ENCODE peak calls at places on chromosomes 1 and 21, in eight cellular contexts. One of them, this sample, is unnamed.

GRCh38 chr21:45994738-45995685 is 13.4 kb downstream of the COL6A1 start:
- DNase-seq in memory B cell: peak; percentile 2
- DNase-seq in IMR-90: no peak
- DNase-seq in ELR: no peak
- DNase-seq in stomach: no peak
- DNase-seq in lower lobe of right lung: peak; percentile 39
- DNase-seq in activated CD4-positive, alpha-beta T cell treated with anti-CD3 and anti-CD28 coated beads, Interleukin-2, amount 50 U/mL, for 4 hours: no peak
- DNase-seq in fibroblast of the conjunctiva: no peak
- DNase-seq in this sample: peak; percentile 92

GRCh38 chr1:153833171-153833570 is 58.0 kb downstream of the SLC27A3 start:
- DNase-seq in activated CD4-positive, alpha-beta T cell treated with anti-CD3 and anti-CD28 coated beads, Interleukin-2, amount 50 U/mL, for 4 hours: no peak
- DNase-seq in fibroblast of the conjunctiva: no peak
- DNase-seq in stomach: no peak
- DNase-seq in lower lobe of right lung: no peak
- DNase-seq in IMR-90: no peak
- DNase-seq in ELR: no peak
- DNase-seq in memory B cell: no peak
- DNase-seq in this sample: no peak

GRCh38 chr1:244049142-244049968 is 1.7 kb upstream of the ZBTB18 start:
- DNase-seq in stomach: no peak
- DNase-seq in ELR: peak; percentile 57
- DNase-seq in IMR-90: no peak
- DNase-seq in fibroblast of the conjunctiva: no peak
- DNase-seq in memory B cell: peak; percentile 62
- DNase-seq in lower lobe of right lung: peak; percentile 63
- DNase-seq in activated CD4-positive, alpha-beta T cell treated with anti-CD3 and anti-CD28 coated beads, Interleukin-2, amount 50 U/mL, for 4 hours: peak; percentile 12
- DNase-seq in this sample: peak; percentile 96

GRCh38 chr1:226444901-226445300 is 37.0 kb upstream of the PARP1 start:
- DNase-seq in ELR: no peak
- DNase-seq in fibroblast of the conjunctiva: no peak
- DNase-seq in memory B cell: peak; percentile 27
- DNase-seq in activated CD4-positive, alpha-beta T cell treated with anti-CD3 and anti-CD28 coated beads, Interleukin-2, amount 50 U/mL, for 4 hours: peak; percentile 27
- DNase-seq in lower lobe of right lung: no peak
- DNase-seq in IMR-90: no peak
- DNase-seq in stomach: peak; percentile 29
- DNase-seq in this sample: no peak

GRCh38 chr21:45596704-45597318 is 46.7 kb upstream of the PCBP3 start:
- DNase-seq in IMR-90: peak; percentile 28
- DNase-seq in activated CD4-positive, alpha-beta T cell treated with anti-CD3 and anti-CD28 coated beads, Interleukin-2, amount 50 U/mL, for 4 hours: peak; percentile 84
- DNase-seq in lower lobe of right lung: peak; percentile 87
- DNase-seq in memory B cell: peak; percentile 87
- DNase-seq in ELR: peak; percentile 60
- DNase-seq in fibroblast of the conjunctiva: no peak
- DNase-seq in stomach: peak; percentile 81
- DNase-seq in this sample: peak; percentile 92

GRCh38 chr1:171794085-171794484 is 12.6 kb downstream of the METTL13 start:
- DNase-seq in lower lobe of right lung: no peak
- DNase-seq in activated CD4-positive, alpha-beta T cell treated with anti-CD3 and anti-CD28 coated beads, Interleukin-2, amount 50 U/mL, for 4 hours: peak; percentile 30
- DNase-seq in memory B cell: no peak
- DNase-seq in stomach: no peak
- DNase-seq in ELR: peak; percentile 95
- DNase-seq in IMR-90: peak; percentile 85
- DNase-seq in fibroblast of the conjunctiva: no peak
- DNase-seq in this sample: peak; percentile 77

GRCh38 chr1:208595745-208596144 is 351.6 kb upstream of the PLXNA2 start:
- DNase-seq in ELR: peak; percentile 45
- DNase-seq in stomach: no peak
- DNase-seq in memory B cell: no peak
- DNase-seq in lower lobe of right lung: no peak
- DNase-seq in fibroblast of the conjunctiva: peak; percentile 36
- DNase-seq in activated CD4-positive, alpha-beta T cell treated with anti-CD3 and anti-CD28 coated beads, Interleukin-2, amount 50 U/mL, for 4 hours: no peak
- DNase-seq in IMR-90: peak; percentile 7
- DNase-seq in this sample: no peak

GRCh38 chr1:167776616-167777252 is 55.0 kb downstream of the MPZL1 start:
- DNase-seq in ELR: no peak
- DNase-seq in lower lobe of right lung: no peak
- DNase-seq in stomach: no peak
- DNase-seq in memory B cell: no peak
- DNase-seq in fibroblast of the conjunctiva: no peak
- DNase-seq in activated CD4-positive, alpha-beta T cell treated with anti-CD3 and anti-CD28 coated beads, Interleukin-2, amount 50 U/mL, for 4 hours: no peak
- DNase-seq in IMR-90: no peak
- DNase-seq in this sample: no peak

GRCh38 chr1:232844791-232845190 is 39.6 kb downstream of the MAP10 start:
- DNase-seq in activated CD4-positive, alpha-beta T cell treated with anti-CD3 and anti-CD28 coated beads, Interleukin-2, amount 50 U/mL, for 4 hours: no peak
- DNase-seq in stomach: no peak
- DNase-seq in fibroblast of the conjunctiva: no peak
- DNase-seq in ELR: peak; percentile 81
- DNase-seq in memory B cell: no peak
- DNase-seq in IMR-90: peak; percentile 76
- DNase-seq in lower lobe of right lung: no peak
- DNase-seq in this sample: no peak

GRCh38 chr1:220113136-220113695 is 19.3 kb downstream of the IARS2 start:
- DNase-seq in fibroblast of the conjunctiva: peak; percentile 16
- DNase-seq in ELR: peak; percentile 63
- DNase-seq in memory B cell: no peak
- DNase-seq in lower lobe of right lung: no peak
- DNase-seq in activated CD4-positive, alpha-beta T cell treated with anti-CD3 and anti-CD28 coated beads, Interleukin-2, amount 50 U/mL, for 4 hours: peak; percentile 11
- DNase-seq in IMR-90: peak; percentile 20
- DNase-seq in stomach: no peak
- DNase-seq in this sample: no peak

GRCh38 chr1:46284597-46285564 is 18.5 kb downstream of the LRRC41 start:
- DNase-seq in IMR-90: peak; percentile 82
- DNase-seq in lower lobe of right lung: no peak
- DNase-seq in activated CD4-positive, alpha-beta T cell treated with anti-CD3 and anti-CD28 coated beads, Interleukin-2, amount 50 U/mL, for 4 hours: no peak
- DNase-seq in stomach: no peak
- DNase-seq in ELR: peak; percentile 30
- DNase-seq in memory B cell: no peak
- DNase-seq in fibroblast of the conjunctiva: no peak
- DNase-seq in this sample: peak; percentile 36

GRCh38 chr1:22157359-22157966 is 14.6 kb upstream of the WNT4 start:
- DNase-seq in ELR: no peak
- DNase-seq in lower lobe of right lung: no peak
- DNase-seq in memory B cell: no peak
- DNase-seq in IMR-90: no peak
- DNase-seq in activated CD4-positive, alpha-beta T cell treated with anti-CD3 and anti-CD28 coated beads, Interleukin-2, amount 50 U/mL, for 4 hours: no peak
- DNase-seq in stomach: no peak
- DNase-seq in fibroblast of the conjunctiva: no peak
- DNase-seq in this sample: peak; percentile 58

GRCh38 chr1:5847013-5847654 is 145.1 kb downstream of the NPHP4 start:
- DNase-seq in ELR: no peak
- DNase-seq in stomach: no peak
- DNase-seq in lower lobe of right lung: no peak
- DNase-seq in IMR-90: peak; percentile 13
- DNase-seq in activated CD4-positive, alpha-beta T cell treated with anti-CD3 and anti-CD28 coated beads, Interleukin-2, amount 50 U/mL, for 4 hours: no peak
- DNase-seq in memory B cell: no peak
- DNase-seq in fibroblast of the conjunctiva: no peak
- DNase-seq in this sample: peak; percentile 92

GRCh38 chr1:15178571-15179484 is 25.3 kb downstream of the TMEM51 start:
- DNase-seq in memory B cell: no peak
- DNase-seq in stomach: no peak
- DNase-seq in ELR: peak; percentile 96
- DNase-seq in IMR-90: peak; percentile 97
- DNase-seq in activated CD4-positive, alpha-beta T cell treated with anti-CD3 and anti-CD28 coated beads, Interleukin-2, amount 50 U/mL, for 4 hours: no peak
- DNase-seq in lower lobe of right lung: no peak
- DNase-seq in fibroblast of the conjunctiva: peak; percentile 74
- DNase-seq in this sample: peak; percentile 88

GRCh38 chr1:57329932-57330331 is 93.9 kb downstream of the DAB1 start:
- DNase-seq in stomach: no peak
- DNase-seq in fibroblast of the conjunctiva: no peak
- DNase-seq in ELR: no peak
- DNase-seq in IMR-90: no peak
- DNase-seq in memory B cell: no peak
- DNase-seq in activated CD4-positive, alpha-beta T cell treated with anti-CD3 and anti-CD28 coated beads, Interleukin-2, amount 50 U/mL, for 4 hours: no peak
- DNase-seq in lower lobe of right lung: no peak
- DNase-seq in this sample: no peak